ENCODE peak calls at places on chromosomes 2 and 18, in seven cellular contexts. E, Y, L, O, W, A and F are unnamed samples.

GRCh38 chr2:32135409-32135808 is 30.3 kb upstream of the SLC30A6 start:
- DNase-seq in E (peak), Y (peak), L (no peak), O (peak), W (no peak), A (no peak), F (no peak)

GRCh38 chr18:40851014-40851429 is 1104.0 kb upstream of the PIK3C3 start:
- DNase-seq in E (no peak), Y (no peak), L (no peak), O (no peak), W (no peak), A (no peak), F (peak)

GRCh38 chr2:138779451-138780440 is at the start of gene NXPH2:
- DNase-seq in E (no peak), Y (no peak), L (no peak), O (no peak), W (no peak), A (no peak), F (no peak)

GRCh38 chr2:12236136-12236834 is 480.5 kb upstream of the TRIB2 start:
- DNase-seq in E (no peak), Y (no peak), L (no peak), O (no peak), W (no peak), A (no peak), F (no peak)

GRCh38 chr2:72993147-72993546 is 75.8 kb downstream of the EMX1 start:
- DNase-seq in E (no peak), Y (peak), L (peak), O (no peak), W (peak), A (peak), F (no peak)

GRCh38 chr2:162113088-162113770 is 38.8 kb downstream of the GCG start:
- DNase-seq in E (no peak), Y (no peak), L (no peak), O (no peak), W (no peak), A (no peak), F (no peak)

GRCh38 chr2:26173596-26174482 is 951 bp downstream of the GAREM2 start:
- DNase-seq in E (no peak), Y (no peak), L (no peak), O (no peak), W (no peak), A (no peak), F (no peak)

GRCh38 chr2:133733856-133734255 is 165.6 kb upstream of the NCKAP5 start:
- DNase-seq in E (peak), Y (no peak), L (no peak), O (peak), W (no peak), A (no peak), F (no peak)

GRCh38 chr2:27020337-27020948 is 12.3 kb upstream of the TMEM214 start:
- DNase-seq in E (no peak), Y (no peak), L (no peak), O (no peak), W (no peak), A (no peak), F (no peak)

GRCh38 chr2:175030380-175031271 is 25.4 kb upstream of the CHN1 start:
- DNase-seq in E (peak), Y (no peak), L (no peak), O (peak), W (no peak), A (no peak), F (peak)

GRCh38 chr2:226799976-226800940 is 638 bp upstream of the IRS1 start:
- DNase-seq in E (no peak), Y (peak), L (no peak), O (no peak), W (no peak), A (no peak), F (no peak)

GRCh38 chr18:44599409-44599808 is 81.3 kb upstream of the SETBP1 start:
- DNase-seq in E (no peak), Y (peak), L (no peak), O (no peak), W (no peak), A (no peak), F (no peak)

GRCh38 chr2:137178955-137179377 is 413.6 kb downstream of the THSD7B start:
- DNase-seq in E (peak), Y (no peak), L (no peak), O (no peak), W (no peak), A (no peak), F (no peak)

GRCh38 chr2:65579506-65580235 is 147.3 kb upstream of the SPRED2 start:
- DNase-seq in E (no peak), Y (no peak), L (no peak), O (no peak), W (no peak), A (no peak), F (no peak)

GRCh38 chr2:69223759-69224494 is 163.1 kb downstream of the GFPT1 start:
- DNase-seq in E (no peak), Y (no peak), L (no peak), O (no peak), W (no peak), A (no peak), F (no peak)

GRCh38 chr2:237260032-237260431 is 153.9 kb downstream of the COL6A3 start:
- DNase-seq in E (no peak), Y (no peak), L (no peak), O (no peak), W (no peak), A (no peak), F (no peak)

GRCh38 chr2:55519908-55520885 is 679 bp downstream of the CFAP36 start:
- DNase-seq in E (no peak), Y (peak), L (peak), O (no peak), W (peak), A (peak), F (no peak)

GRCh38 chr18:23138470-23138869 is 3.2 kb downstream of the CABLES1 start:
- DNase-seq in E (no peak), Y (peak), L (no peak), O (no peak), W (no peak), A (no peak), F (peak)

GRCh38 chr2:101754613-101755012 is 57.1 kb downstream of the MAP4K4 start:
- DNase-seq in E (peak), Y (no peak), L (no peak), O (no peak), W (no peak), A (no peak), F (no peak)

GRCh38 chr2:101361079-101361478 is 26.2 kb downstream of the CREG2 start:
- DNase-seq in E (no peak), Y (no peak), L (no peak), O (no peak), W (no peak), A (no peak), F (no peak)

GRCh38 chr2:134300585-134300984 is 46.7 kb downstream of the MGAT5 start:
- DNase-seq in E (no peak), Y (no peak), L (no peak), O (no peak), W (no peak), A (no peak), F (no peak)

GRCh38 chr2:237747189-237747588 is 51.4 kb upstream of the RBM44 start:
- DNase-seq in E (no peak), Y (no peak), L (no peak), O (no peak), W (no peak), A (no peak), F (no peak)

GRCh38 chr2:3423492-3424170 is 44.1 kb downstream of the TRAPPC12 start:
- DNase-seq in E (peak), Y (peak), L (peak), O (no peak), W (peak), A (peak), F (no peak)

GRCh38 chr2:239275871-239276812 is 124.7 kb downstream of the HDAC4 start:
- DNase-seq in E (peak), Y (peak), L (no peak), O (no peak), W (no peak), A (no peak), F (no peak)

GRCh38 chr2:238133499-238134392 is 4.7 kb upstream of the KLHL30 start:
- DNase-seq in E (no peak), Y (no peak), L (no peak), O (no peak), W (no peak), A (no peak), F (no peak)

GRCh38 chr2:11496311-11496710 is 30.4 kb upstream of the E2F6 start:
- DNase-seq in E (no peak), Y (no peak), L (no peak), O (no peak), W (no peak), A (no peak), F (no peak)

GRCh38 chr18:38940863-38941531 is 1375.4 kb upstream of the CELF4 start:
- DNase-seq in E (peak), Y (no peak), L (peak), O (peak), W (peak), A (peak), F (no peak)

GRCh38 chr2:160075171-160075570 is 12.8 kb upstream of the PLA2R1 start:
- DNase-seq in E (peak), Y (no peak), L (no peak), O (peak), W (no peak), A (no peak), F (no peak)

GRCh38 chr18:32920796-32921787 is 148.3 kb upstream of the KLHL14 start:
- DNase-seq in E (peak), Y (no peak), L (no peak), O (peak), W (no peak), A (no peak), F (no peak)

GRCh38 chr2:168941297-168941696 is 40.2 kb downstream of the G6PC2 start:
- DNase-seq in E (no peak), Y (no peak), L (no peak), O (no peak), W (no peak), A (no peak), F (no peak)

GRCh38 chr2:239318790-239319189 is 82.0 kb downstream of the HDAC4 start:
- DNase-seq in E (no peak), Y (no peak), L (no peak), O (no peak), W (no peak), A (no peak), F (no peak)

GRCh38 chr2:145096582-145096981 is 576.7 kb upstream of the ZEB2 start:
- DNase-seq in E (peak), Y (no peak), L (no peak), O (no peak), W (no peak), A (no peak), F (no peak)

GRCh38 chr2:147086715-147087114 is 758.1 kb upstream of the ACVR2A start:
- DNase-seq in E (no peak), Y (no peak), L (no peak), O (no peak), W (no peak), A (no peak), F (no peak)

GRCh38 chr18:79846936-79847557 is 49.3 kb downstream of the KCNG2 start:
- DNase-seq in E (no peak), Y (no peak), L (no peak), O (no peak), W (no peak), A (no peak), F (no peak)

GRCh38 chr2:173749315-173749714 is 215.9 kb downstream of the SP3 start:
- DNase-seq in E (peak), Y (no peak), L (no peak), O (no peak), W (no peak), A (no peak), F (no peak)

GRCh38 chr2:97732436-97733340 is 19.3 kb downstream of the ZAP70 start:
- DNase-seq in E (no peak), Y (no peak), L (no peak), O (no peak), W (no peak), A (no peak), F (no peak)

GRCh38 chr18:43870626-43871025 is 593.3 kb upstream of the SYT4 start:
- DNase-seq in E (no peak), Y (no peak), L (no peak), O (no peak), W (no peak), A (no peak), F (no peak)

GRCh38 chr2:44495035-44495434 is 133.3 kb downstream of the CAMKMT start:
- DNase-seq in E (no peak), Y (no peak), L (no peak), O (no peak), W (no peak), A (no peak), F (no peak)

GRCh38 chr2:224882291-224883171 is 159.7 kb downstream of the DOCK10 start:
- DNase-seq in E (peak), Y (no peak), L (no peak), O (peak), W (no peak), A (no peak), F (no peak)